ENCODE peak calls at places on chromosomes 7 and 10, in five cellular contexts. One of them, this sample, is unnamed.
A peak's percentile ranks its signal among the peaks of the same experiment; 100 is the strongest.

GRCh38 chr10:11336703-11337102 is 274.7 kb downstream of the USP6NL start:
- DNase-seq in heart right ventricle: no peak
- DNase-seq in HFF-Myc: no peak
- DNase-seq in astrocyte of the spinal cord: no peak
- DNase-seq in thoracic aorta: no peak
- DNase-seq in this sample: no peak

GRCh38 chr10:32346551-32347362 is at the start of gene EPC1:
- DNase-seq in heart right ventricle: peak; percentile 91
- DNase-seq in HFF-Myc: peak; percentile 63
- DNase-seq in astrocyte of the spinal cord: peak; percentile 86
- DNase-seq in thoracic aorta: peak; percentile 56
- DNase-seq in this sample: peak; percentile 89

GRCh38 chr10:7484456-7485266 is 73.8 kb upstream of the SFMBT2 start:
- DNase-seq in heart right ventricle: no peak
- DNase-seq in HFF-Myc: no peak
- DNase-seq in astrocyte of the spinal cord: no peak
- DNase-seq in thoracic aorta: no peak
- DNase-seq in this sample: no peak

GRCh38 chr10:38038107-38038931 is 27.8 kb downstream of the ZNF33A start:
- DNase-seq in heart right ventricle: no peak
- DNase-seq in HFF-Myc: no peak
- DNase-seq in astrocyte of the spinal cord: no peak
- DNase-seq in thoracic aorta: no peak
- DNase-seq in this sample: no peak

GRCh38 chr7:150847536-150847935 is 4.8 kb upstream of the AOC1 start:
- DNase-seq in heart right ventricle: no peak
- DNase-seq in HFF-Myc: no peak
- DNase-seq in astrocyte of the spinal cord: no peak
- DNase-seq in thoracic aorta: no peak
- DNase-seq in this sample: no peak

GRCh38 chr7:74206589-74207120 is 3.2 kb upstream of the LAT2 start:
- DNase-seq in heart right ventricle: peak; percentile 87
- DNase-seq in HFF-Myc: no peak
- DNase-seq in astrocyte of the spinal cord: peak; percentile 69
- DNase-seq in thoracic aorta: peak; percentile 54
- DNase-seq in this sample: peak; percentile 58

GRCh38 chr7:25025218-25025671 is 45.3 kb upstream of the OSBPL3 start:
- DNase-seq in heart right ventricle: no peak
- DNase-seq in HFF-Myc: peak; percentile 78
- DNase-seq in astrocyte of the spinal cord: peak; percentile 79
- DNase-seq in thoracic aorta: no peak
- DNase-seq in this sample: peak; percentile 50

GRCh38 chr10:121927361-121927840 is 430 bp downstream of the ATE1 start:
- DNase-seq in heart right ventricle: peak; percentile 55
- DNase-seq in HFF-Myc: no peak
- DNase-seq in astrocyte of the spinal cord: peak; percentile 47
- DNase-seq in thoracic aorta: no peak
- DNase-seq in this sample: peak; percentile 79

GRCh38 chr7:8236781-8237407 is 25.1 kb downstream of the ICA1 start:
- DNase-seq in heart right ventricle: no peak
- DNase-seq in HFF-Myc: no peak
- DNase-seq in astrocyte of the spinal cord: no peak
- DNase-seq in thoracic aorta: no peak
- DNase-seq in this sample: no peak

GRCh38 chr7:130432886-130433285 is 7.9 kb downstream of the CEP41 start:
- DNase-seq in heart right ventricle: no peak
- DNase-seq in HFF-Myc: no peak
- DNase-seq in astrocyte of the spinal cord: peak; percentile 45
- DNase-seq in thoracic aorta: no peak
- DNase-seq in this sample: peak; percentile 51
- H3K4me3 ChIP-seq in heart right ventricle: no peak overlapping the region
- H3K4me3 ChIP-seq in HFF-Myc: no peak overlapping the region
- H3K4me3 ChIP-seq in astrocyte of the spinal cord: no peak overlapping the region
- H3K4me3 ChIP-seq in thoracic aorta: no peak overlapping the region
- H3K4me3 ChIP-seq in this sample: no peak overlapping the region

DNA sequence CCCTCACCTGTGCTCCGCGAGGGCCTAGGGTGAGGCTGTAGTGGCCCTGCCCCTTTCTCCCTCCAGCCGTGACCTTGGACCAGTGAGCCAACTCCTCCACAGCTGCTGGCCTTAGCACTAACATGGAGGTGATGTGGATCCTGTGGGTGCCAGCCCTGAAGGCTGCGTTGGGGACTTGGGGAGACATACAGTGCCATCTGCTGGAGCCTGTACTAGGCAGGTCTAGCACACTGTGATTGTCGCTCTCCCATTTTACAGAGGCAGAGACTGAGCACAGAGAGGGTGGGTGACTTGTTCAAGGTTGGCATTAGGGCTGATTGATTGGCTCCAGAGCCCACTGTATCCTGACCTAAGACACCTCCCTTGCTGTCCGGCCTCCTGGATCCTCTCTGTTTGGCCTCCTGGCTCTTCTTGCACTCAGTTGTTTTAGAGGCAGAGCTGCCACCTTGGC is 37.6 kb downstream of the PRF1 start:
- DNase-seq in heart right ventricle: no peak
- DNase-seq in HFF-Myc: no peak
- DNase-seq in astrocyte of the spinal cord: no peak
- DNase-seq in thoracic aorta: no peak
- DNase-seq in this sample: no peak
- TF ChIP-seq CTCF in heart right ventricle: no peak
- TF ChIP-seq CTCF in HFF-Myc: peak; percentile 14
- TF ChIP-seq CTCF in astrocyte of the spinal cord: peak; percentile 7
- TF ChIP-seq CTCF in thoracic aorta: no peak
- TF ChIP-seq CTCF in this sample: peak; percentile 5

GRCh38 chr10:71975891-71976725 is 11.9 kb downstream of the CHST3 start:
- DNase-seq in heart right ventricle: no peak
- DNase-seq in HFF-Myc: no peak
- DNase-seq in astrocyte of the spinal cord: peak; percentile 79
- DNase-seq in thoracic aorta: no peak
- DNase-seq in this sample: peak; percentile 67
- H3K4me3 ChIP-seq in heart right ventricle: no peak overlapping the region
- H3K4me3 ChIP-seq in HFF-Myc: no peak overlapping the region
- H3K4me3 ChIP-seq in astrocyte of the spinal cord: no peak overlapping the region
- H3K4me3 ChIP-seq in thoracic aorta: peak overlapping the region; percentile 30
- H3K4me3 ChIP-seq in this sample: no peak overlapping the region

DNA sequence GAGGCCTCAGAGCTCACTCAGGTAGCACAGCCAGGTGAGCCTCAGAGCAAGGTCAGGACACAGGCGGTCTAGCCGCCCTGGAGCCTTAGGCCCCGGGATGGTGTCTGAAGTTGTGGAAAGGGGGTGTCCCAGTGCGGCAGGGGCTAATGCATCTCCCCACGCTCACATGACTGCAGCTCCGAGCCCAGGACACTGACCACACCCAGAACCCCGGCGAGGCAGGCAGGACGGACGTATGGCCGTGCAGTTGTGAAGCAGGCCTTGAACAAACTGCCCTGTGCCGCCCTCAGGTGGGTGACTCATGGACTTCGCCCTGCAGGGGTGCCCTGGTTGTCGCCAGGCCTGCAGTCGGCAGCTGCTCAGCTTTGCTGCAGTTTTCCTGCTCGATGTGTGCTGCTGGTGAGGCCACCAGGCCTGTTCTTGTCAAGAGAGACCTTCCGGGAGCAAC is 5.0 kb upstream of the PRKAR1B start:
- DNase-seq in heart right ventricle: peak; percentile 66
- DNase-seq in HFF-Myc: no peak
- DNase-seq in astrocyte of the spinal cord: peak; percentile 71
- DNase-seq in thoracic aorta: no peak
- DNase-seq in this sample: peak; percentile 55
- TF ChIP-seq CTCF in heart right ventricle: peak; percentile 61
- TF ChIP-seq CTCF in HFF-Myc: no peak
- TF ChIP-seq CTCF in astrocyte of the spinal cord: peak; percentile 39
- TF ChIP-seq CTCF in thoracic aorta: no peak
- TF ChIP-seq CTCF in this sample: peak; percentile 25

DNA sequence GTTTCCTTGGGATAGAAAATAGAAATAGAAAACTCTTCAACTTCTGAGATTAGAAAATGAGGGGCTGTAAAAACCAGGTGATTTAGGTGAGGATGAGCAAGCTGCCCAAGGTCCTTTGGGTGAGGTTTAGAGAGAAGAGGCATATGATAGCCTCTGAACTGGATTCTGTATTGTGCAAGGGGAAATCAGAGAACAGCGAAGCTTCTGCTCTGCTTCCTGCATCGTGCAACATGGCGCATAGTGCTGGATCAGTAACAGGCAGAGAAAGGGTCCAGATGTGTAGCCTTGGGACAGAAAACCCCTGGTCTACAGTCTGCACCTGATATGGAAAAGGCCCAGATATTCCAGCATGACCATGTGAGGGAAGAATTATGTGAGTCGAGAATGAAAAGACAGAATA is 121.7 kb downstream of the MBL2 start:
- DNase-seq in heart right ventricle: no peak
- DNase-seq in HFF-Myc: no peak
- DNase-seq in astrocyte of the spinal cord: no peak
- DNase-seq in thoracic aorta: no peak
- DNase-seq in this sample: no peak
- H3K4me3 ChIP-seq in heart right ventricle: no peak overlapping the region
- H3K4me3 ChIP-seq in HFF-Myc: no peak overlapping the region
- H3K4me3 ChIP-seq in astrocyte of the spinal cord: no peak overlapping the region
- H3K4me3 ChIP-seq in thoracic aorta: no peak overlapping the region
- H3K4me3 ChIP-seq in this sample: no peak overlapping the region

GRCh38 chr10:106401161-106401560 is 763.3 kb downstream of the SORCS1 start:
- DNase-seq in heart right ventricle: no peak
- DNase-seq in HFF-Myc: no peak
- DNase-seq in astrocyte of the spinal cord: peak; percentile 50
- DNase-seq in thoracic aorta: no peak
- DNase-seq in this sample: peak; percentile 44
- TF ChIP-seq CTCF in heart right ventricle: peak; percentile 23
- TF ChIP-seq CTCF in HFF-Myc: peak; percentile 35
- TF ChIP-seq CTCF in astrocyte of the spinal cord: peak; percentile 48
- TF ChIP-seq CTCF in thoracic aorta: no peak
- TF ChIP-seq CTCF in this sample: peak; percentile 44

This sample was measured in epithelial cell of esophagus.